ENCODE peak calls at places on chromosomes 4 and X, in four cellular contexts. K is mucosa of gallbladder, V is choroid plexus epithelial cell, Q is HTR-8/SVneo. G is an unnamed sample.

GRCh38 chr4:174631901-174632758 is 109.8 kb upstream of the HPGD start:
- DNase-seq in K (no peak), V (peak; percentile 76), Q (peak; percentile 19), G (peak; percentile 57)

GRCh38 chr4:52911684-52912294 is 49.7 kb downstream of the RASL11B start:
- DNase-seq in K (peak; percentile 80), V (peak; percentile 88), Q (peak; percentile 33), G (peak; percentile 85)

GRCh38 chr4:6972911-6973310 is 63.3 kb downstream of the TBC1D14 start:
- DNase-seq in K (no peak), V (peak; percentile 41), Q (no peak), G (no peak)

GRCh38 chrX:40097492-40098263 is at the start of gene BCOR:
- DNase-seq in K (peak; percentile 70), V (peak; percentile 48), Q (no peak), G (peak; percentile 85)

GRCh38 chr4:148114436-148114835 is 327.8 kb downstream of the NR3C2 start:
- DNase-seq in K (no peak), V (no peak), Q (no peak), G (no peak)

GRCh38 chr4:1615786-1616573 is 68.1 kb downstream of the FAM53A start:
- DNase-seq in K (no peak), V (no peak), Q (no peak), G (no peak)

GRCh38 chr4:70334681-70335080 is at the start of gene CABS1:
- DNase-seq in K (no peak), V (no peak), Q (no peak), G (no peak)

GRCh38 chrX:134580947-134581346 is 77.3 kb downstream of the PLAC1 start:
- DNase-seq in K (no peak), V (no peak), Q (no peak), G (no peak)

GRCh38 chr4:45119376-45119775 is 393.0 kb upstream of the GNPDA2 start:
- DNase-seq in K (no peak), V (no peak), Q (no peak), G (peak; percentile 26)

GRCh38 chr4:142077048-142077447 is 440.7 kb downstream of the IL15 start:
- DNase-seq in K (no peak), V (no peak), Q (no peak), G (no peak)

GRCh38 chr4:189941005-189941450 is 356 bp downstream of the FRG1 start:
- DNase-seq in K (no peak), V (peak; percentile 0), Q (no peak), G (no peak)

GRCh38 chrX:54178100-54178940 is 4.7 kb downstream of the FAM120C start:
- DNase-seq in K (no peak), V (peak; percentile 80), Q (peak; percentile 25), G (peak; percentile 3)

GRCh38 chr4:21697583-21697982 is 251.0 kb downstream of the KCNIP4 start:
- DNase-seq in K (no peak), V (peak; percentile 60), Q (peak; percentile 9), G (peak; percentile 1)

GRCh38 chr4:107183155-107183774 is 147.2 kb upstream of the DKK2 start:
- DNase-seq in K (peak; percentile 22), V (peak; percentile 85), Q (peak; percentile 3), G (peak; percentile 62)

GRCh38 chr4:184287697-184288255 is 70.1 kb upstream of the ENPP6 start:
- DNase-seq in K (peak; percentile 23), V (peak; percentile 86), Q (no peak), G (peak; percentile 62)

GRCh38 chrX:52352551-52352950 is 16.3 kb upstream of the XAGE2 start:
- DNase-seq in K (no peak), V (no peak), Q (no peak), G (no peak)

GRCh38 chr4:112765317-112765989 is 128.5 kb downstream of the LARP7 start:
- DNase-seq in K (no peak), V (peak; percentile 32), Q (peak; percentile 65), G (peak; percentile 52)

GRCh38 chr4:135408109-135408508 is 1206.5 kb upstream of the PABPC4L start:
- DNase-seq in K (no peak), V (no peak), Q (no peak), G (no peak)

GRCh38 chr4:52376107-52376704 is 282.9 kb downstream of the USP46 start:
- DNase-seq in K (peak; percentile 42), V (peak; percentile 68), Q (no peak), G (peak; percentile 46)

GRCh38 chrX:1453951-1454785 is 1.5 kb upstream of the ASMTL start:
- DNase-seq in K (peak; percentile 88), V (peak; percentile 85), Q (peak; percentile 76), G (peak; percentile 87)

G was measured in GM12865.